ENCODE peak calls at places on chromosomes 16 and 17, in seven cellular contexts. L is trophoblast cell, W is mesenchymal stem cell, G is neuronal stem cell, Y is IMR-90, O is H9, S is H1. Z is an unnamed sample.

GRCh38 chr17:3959295-3959899 is 4.8 kb downstream of the ATP2A3 start:
- DNase-seq in L (no peak), W (peak), G (no peak), Y (peak), O (no peak), S (no peak), Z (no peak)

GRCh38 chr17:34706029-34706428 is 126.6 kb downstream of the TMEM132E start:
- DNase-seq in L (peak), W (no peak), G (peak), Y (peak), O (peak), S (no peak), Z (peak)

GRCh38 chr16:54193656-54194007 is 93.0 kb downstream of the IRX3 start:
- DNase-seq in L (peak), W (peak), G (peak), Y (peak), O (peak), S (peak), Z (peak)

GRCh38 chr16:21158208-21159110 is at the start of gene LDAF1:
- DNase-seq in L (peak), W (peak), G (peak), Y (peak), O (peak), S (no peak), Z (peak)

GRCh38 chr17:29663155-29663554 is 40.4 kb upstream of the CORO6 start:
- DNase-seq in L (no peak), W (peak), G (no peak), Y (peak), O (peak), S (no peak), Z (peak)

GRCh38 chr17:56718515-56718914 is 115.2 kb downstream of the C17orf67 start:
- DNase-seq in L (no peak), W (no peak), G (no peak), Y (no peak), O (peak), S (no peak), Z (no peak)

GRCh38 chr17:54941285-54941684 is 27.2 kb downstream of the COX11 start:
- DNase-seq in L (no peak), W (no peak), G (no peak), Y (no peak), O (no peak), S (no peak), Z (no peak)

GRCh38 chr17:6639014-6639650 is 1.4 kb downstream of the KIAA0753 start:
- DNase-seq in L (no peak), W (no peak), G (no peak), Y (no peak), O (no peak), S (no peak), Z (no peak)

GRCh38 chr17:34624767-34625389 is 45.5 kb downstream of the TMEM132E start:
- DNase-seq in L (peak), W (no peak), G (no peak), Y (no peak), O (no peak), S (no peak), Z (peak)

GRCh38 chr17:8581002-8581658 is 49.4 kb downstream of the MYH10 start:
- DNase-seq in L (no peak), W (no peak), G (no peak), Y (no peak), O (no peak), S (no peak), Z (no peak)

GRCh38 chr16:52470601-52471000 is 76.3 kb downstream of the TOX3 start:
- DNase-seq in L (no peak), W (no peak), G (no peak), Y (no peak), O (peak), S (no peak), Z (no peak)

GRCh38 chr17:51119415-51120356 is 982 bp downstream of the SPAG9 start:
- DNase-seq in L (peak), W (peak), G (peak), Y (peak), O (peak), S (no peak), Z (peak)

GRCh38 chr17:73232587-73233373 is 28.9 kb downstream of the CPSF4L start:
- DNase-seq in L (peak), W (peak), G (no peak), Y (peak), O (no peak), S (no peak), Z (peak)

GRCh38 chr16:85288869-85289660 is 176.8 kb upstream of the CIBAR2 start:
- DNase-seq in L (no peak), W (no peak), G (no peak), Y (no peak), O (no peak), S (no peak), Z (no peak)

GRCh38 chr17:65723356-65723928 is 162.0 kb upstream of the AXIN2 start:
- DNase-seq in L (no peak), W (no peak), G (no peak), Y (peak), O (no peak), S (no peak), Z (no peak)

GRCh38 chr16:8935989-8936388 is 27.7 kb downstream of the USP7 start:
- DNase-seq in L (peak), W (no peak), G (no peak), Y (no peak), O (peak), S (no peak), Z (peak)

GRCh38 chr16:62014534-62014933 is 21.7 kb downstream of the CDH8 start:
- DNase-seq in L (no peak), W (no peak), G (no peak), Y (no peak), O (no peak), S (no peak), Z (no peak)

GRCh38 chr17:40646791-40647548 is 648 bp downstream of the SMARCE1 start:
- DNase-seq in L (peak), W (peak), G (no peak), Y (peak), O (no peak), S (no peak), Z (peak)

GRCh38 chr16:85541619-85542547 is 71.2 kb upstream of the GSE1 start:
- DNase-seq in L (no peak), W (no peak), G (no peak), Y (no peak), O (no peak), S (no peak), Z (no peak)

GRCh38 chr17:61419496-61420046 is 19.9 kb downstream of the TBX2 start:
- DNase-seq in L (no peak), W (no peak), G (no peak), Y (no peak), O (no peak), S (no peak), Z (no peak)

GRCh38 chr17:7716901-7717755 is at the start of gene DNAH2:
- DNase-seq in L (peak), W (peak), G (peak), Y (peak), O (peak), S (peak), Z (peak)

GRCh38 chr17:73292031-73292531 is 19.7 kb downstream of the CDC42EP4 start:
- DNase-seq in L (peak), W (peak), G (no peak), Y (peak), O (peak), S (no peak), Z (no peak)

GRCh38 chr16:85430523-85431381 is 182.4 kb upstream of the GSE1 start:
- DNase-seq in L (no peak), W (no peak), G (no peak), Y (no peak), O (no peak), S (no peak), Z (peak)

GRCh38 chr17:40707720-40708119 is 4.2 kb upstream of the KRT24 start:
- DNase-seq in L (no peak), W (no peak), G (no peak), Y (no peak), O (no peak), S (no peak), Z (no peak)

GRCh38 chr16:749010-749409 is 8.2 kb upstream of the CIAO3 start:
- DNase-seq in L (peak), W (peak), G (no peak), Y (peak), O (no peak), S (no peak), Z (no peak)

GRCh38 chr17:73819440-73820395 is 175.5 kb upstream of the SDK2 start:
- DNase-seq in L (no peak), W (no peak), G (no peak), Y (no peak), O (no peak), S (no peak), Z (no peak)

GRCh38 chr16:4307215-4308037 is 8.4 kb upstream of the GLIS2 start:
- DNase-seq in L (peak), W (peak), G (peak), Y (peak), O (peak), S (peak), Z (peak)

DNA sequence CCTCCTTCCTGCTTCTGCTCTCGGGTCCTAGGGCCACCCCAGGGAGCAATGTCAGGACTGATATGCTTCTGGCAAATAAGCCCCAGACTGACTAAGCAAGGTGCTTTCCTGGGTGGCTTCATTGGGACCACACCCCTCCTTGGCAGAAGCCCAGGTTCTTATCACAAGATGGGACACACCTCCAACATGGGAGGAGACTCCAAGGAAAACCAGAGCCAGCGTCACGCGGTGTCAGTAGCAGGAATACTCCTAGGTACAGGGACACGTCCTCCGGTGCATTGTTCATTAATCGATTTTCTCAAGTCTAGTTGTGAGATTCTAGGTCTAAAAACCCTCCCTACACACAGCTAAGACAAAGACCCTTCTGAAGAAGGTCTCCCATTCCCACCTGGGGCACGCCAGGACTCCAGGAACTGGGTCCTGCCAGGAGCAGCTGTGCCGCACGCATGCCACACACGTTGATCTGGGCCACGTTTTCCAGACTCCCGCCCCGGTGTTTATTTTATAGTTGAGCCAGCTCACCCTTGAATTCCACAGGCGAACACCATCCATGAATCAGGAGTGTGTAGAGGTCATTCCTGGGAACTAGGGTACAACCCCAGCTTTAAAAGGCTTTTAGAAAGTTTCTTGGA is 30.8 kb downstream of the FA2H start:
- DNase-seq in L (peak), W (peak), G (no peak), Y (peak), O (no peak), S (no peak), Z (no peak)
- H4K8ac ChIP-seq in L (no peak), W (peak), G (no peak), Y (peak), O (no peak), S (no peak), Z (no peak)

GRCh38 chr17:31490019-31490383 is 98.5 kb downstream of the RAB11FIP4 start:
- DNase-seq in L (no peak), W (no peak), G (no peak), Y (no peak), O (no peak), S (no peak), Z (no peak)

GRCh38 chr17:31489295-31490018 is 98.0 kb downstream of the RAB11FIP4 start:
- DNase-seq in L (peak), W (no peak), G (no peak), Y (no peak), O (peak), S (no peak), Z (peak)

GRCh38 chr17:31492206-31492605 is 100.7 kb downstream of the RAB11FIP4 start:
- DNase-seq in L (no peak), W (no peak), G (no peak), Y (no peak), O (no peak), S (no peak), Z (no peak)

GRCh38 chr17:31491794-31492171 is 100.3 kb downstream of the RAB11FIP4 start:
- DNase-seq in L (peak), W (no peak), G (no peak), Y (no peak), O (no peak), S (no peak), Z (no peak)

DNA sequence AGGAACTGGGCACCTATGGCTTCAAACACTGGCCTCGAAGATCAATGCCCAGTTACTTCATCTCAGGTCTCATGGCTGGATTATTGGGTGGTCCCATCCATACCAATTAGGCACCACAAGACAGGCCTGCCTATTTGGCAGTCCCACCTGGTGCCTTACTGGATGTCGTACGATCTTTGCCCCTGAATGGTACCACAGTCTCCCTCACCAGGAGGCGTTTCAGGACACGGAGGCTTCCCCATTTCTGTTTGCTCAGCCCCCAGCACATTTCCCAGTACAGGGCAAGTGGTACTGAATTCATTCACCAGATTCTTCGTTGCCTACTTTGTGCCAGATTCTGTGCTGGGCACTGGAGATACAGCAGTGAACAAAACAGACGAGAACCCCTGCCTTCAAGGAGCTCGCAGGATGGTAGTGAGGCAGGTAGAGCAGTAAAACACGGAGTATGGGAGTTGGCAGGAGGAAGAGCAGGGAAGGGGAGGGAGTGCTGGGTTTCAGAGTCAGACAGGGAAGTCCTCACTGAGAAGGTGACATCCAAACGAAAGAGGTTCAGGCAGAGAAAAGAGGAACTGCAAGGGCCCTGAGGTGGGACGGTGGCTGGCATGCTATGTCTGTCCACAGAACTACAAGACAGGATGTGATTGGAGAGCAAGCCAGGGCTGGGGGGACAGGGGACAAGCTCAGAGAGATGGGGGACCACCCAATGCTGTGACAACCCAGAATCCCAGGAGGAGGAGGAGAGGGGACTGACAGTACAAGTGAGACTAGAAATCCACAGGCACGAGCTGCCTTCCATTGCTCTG is 99.7 kb downstream of the RAB11FIP4 start:
- DNase-seq in L (no peak), W (no peak), G (no peak), Y (no peak), O (no peak), S (no peak), Z (no peak)
- H3K9ac ChIP-seq in L (no peak), W (no peak), G (no peak), Y (no peak), O (no peak), S (no peak), Z (no peak)

DNA sequence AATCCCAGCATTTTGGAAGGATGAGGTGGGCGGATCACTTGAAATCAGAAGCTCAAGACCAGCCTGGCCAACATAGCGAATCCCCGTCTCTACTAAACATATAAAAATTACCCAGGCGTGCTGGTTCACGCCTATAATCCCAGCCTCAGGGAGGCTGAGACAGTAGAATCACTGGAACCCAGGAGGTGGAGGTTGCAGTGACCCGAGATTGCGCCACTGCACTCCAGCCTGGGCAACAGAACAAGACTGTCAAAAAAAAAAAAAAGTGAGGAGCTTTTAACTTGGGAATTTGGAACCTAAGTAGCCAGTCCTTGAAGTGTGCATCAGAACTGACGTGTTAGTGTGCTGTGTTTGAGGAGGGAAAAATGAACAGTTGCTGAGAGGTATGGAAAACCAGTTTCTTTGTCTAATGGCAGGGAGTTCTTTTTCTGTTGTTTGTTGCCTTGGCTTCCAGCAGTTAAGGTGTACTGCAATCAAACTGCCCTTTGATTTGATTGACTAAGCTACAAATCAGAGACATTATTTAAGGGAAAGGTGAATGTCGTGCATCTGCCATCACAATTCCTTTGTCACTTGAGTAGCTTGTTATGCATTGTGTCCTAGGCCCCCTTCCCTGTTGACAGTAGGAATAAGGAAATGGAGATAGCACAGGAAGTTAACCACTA is 8.6 kb upstream of the DUSP14 start:
- DNase-seq in L (peak), W (no peak), G (no peak), Y (no peak), O (no peak), S (no peak), Z (no peak)
- H4K8ac ChIP-seq in L (no peak), W (no peak), G (no peak), Y (no peak), O (no peak), S (no peak), Z (no peak)

GRCh38 chr17:77414811-77415400 is 274.1 kb downstream of the SEC14L1 start:
- DNase-seq in L (no peak), W (no peak), G (no peak), Y (no peak), O (no peak), S (no peak), Z (no peak)

GRCh38 chr17:77409282-77410161 is 268.8 kb downstream of the SEC14L1 start:
- DNase-seq in L (peak), W (peak), G (no peak), Y (peak), O (peak), S (no peak), Z (peak)

GRCh38 chr17:77408284-77408683 is 267.5 kb downstream of the SEC14L1 start:
- DNase-seq in L (no peak), W (no peak), G (no peak), Y (no peak), O (no peak), S (no peak), Z (no peak)

GRCh38 chr17:77407321-77408277 is 266.8 kb downstream of the SEC14L1 start:
- DNase-seq in L (no peak), W (no peak), G (no peak), Y (no peak), O (no peak), S (no peak), Z (no peak)

GRCh38 chr17:77410470-77410869 is 269.7 kb downstream of the SEC14L1 start:
- DNase-seq in L (no peak), W (no peak), G (no peak), Y (no peak), O (no peak), S (no peak), Z (no peak)
- H3K9ac ChIP-seq in L (no peak), W (peak), G (no peak), Y (no peak), O (no peak), S (no peak), Z (no peak)

GRCh38 chr16:10982430-10983174 is 38.2 kb downstream of the CLEC16A start:
- DNase-seq in L (no peak), W (peak), G (no peak), Y (peak), O (no peak), S (no peak), Z (no peak)
- H4K8ac ChIP-seq in L (no peak), W (peak), G (no peak), Y (no peak), O (no peak), S (no peak), Z (no peak)

DNA sequence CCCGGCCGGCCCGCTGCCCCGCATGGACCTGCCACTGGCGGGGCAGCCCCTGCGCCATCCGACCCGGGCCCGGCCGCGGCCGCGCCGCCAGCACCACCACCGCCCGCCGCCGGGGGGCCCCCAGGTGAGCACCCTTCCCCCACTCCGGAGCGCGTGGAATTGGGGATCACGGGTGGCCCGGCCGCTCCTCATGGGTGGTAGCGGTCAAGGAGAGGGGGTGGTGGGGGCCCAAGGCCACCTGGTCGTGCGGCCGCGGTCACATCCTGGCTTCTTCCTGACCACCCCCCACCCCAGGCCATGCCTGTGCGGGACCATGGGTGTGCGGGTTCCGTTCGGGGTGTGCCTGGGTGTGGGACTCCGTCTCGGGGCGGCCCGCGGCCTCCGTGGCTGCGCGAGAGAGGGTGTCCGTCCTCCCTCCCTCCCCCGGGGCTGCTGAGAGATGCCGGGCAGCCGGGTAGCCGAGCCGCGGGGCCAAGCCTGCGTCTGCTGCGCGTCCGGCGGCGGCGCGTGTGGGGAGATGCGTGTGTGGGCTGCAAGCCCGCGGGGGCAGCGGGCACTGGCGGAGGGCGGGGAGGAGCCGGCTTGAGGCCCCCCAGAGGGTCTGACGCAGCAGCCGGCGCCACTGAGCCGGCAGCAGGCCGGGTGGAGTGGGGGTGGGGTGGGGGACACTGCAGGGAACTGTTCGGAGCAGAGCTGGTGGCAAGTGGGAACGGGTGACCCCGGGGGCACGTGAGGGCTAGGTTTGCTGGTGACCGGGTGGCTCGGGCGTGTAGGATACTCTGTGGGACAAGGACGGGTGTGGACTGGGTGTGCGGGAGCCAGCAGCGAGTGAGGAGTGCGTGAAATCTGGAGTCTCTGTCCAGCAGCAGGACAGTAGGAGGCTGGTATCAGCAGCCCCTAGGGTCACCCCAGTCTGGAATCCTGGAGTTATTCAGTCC is 6.7 kb downstream of the ACD start:
- DNase-seq in L (no peak), W (peak), G (no peak), Y (no peak), O (no peak), S (no peak), Z (no peak)
- H3K9ac ChIP-seq in L (no peak), W (no peak), G (peak), Y (peak), O (no peak), S (no peak), Z (peak)

GRCh38 chr17:77563439-77564102 is 394.9 kb upstream of the TNRC6C start:
- DNase-seq in L (no peak), W (no peak), G (no peak), Y (no peak), O (no peak), S (no peak), Z (no peak)
- H4K8ac ChIP-seq in L (no peak), W (no peak), G (no peak), Y (no peak), O (no peak), S (no peak), Z (no peak)

GRCh38 chr17:59778996-59779395 is 71.5 kb downstream of the VMP1 start:
- DNase-seq in L (no peak), W (no peak), G (no peak), Y (no peak), O (no peak), S (no peak), Z (no peak)
- H3K9ac ChIP-seq in L (no peak), W (no peak), G (no peak), Y (no peak), O (no peak), S (no peak), Z (no peak)